ENCODE peak calls at places on chromosomes 3 and 15, in seven cellular contexts. Z, A, E, F, Y, B and H are unnamed samples.

GRCh38 chr3:107987036-107987557 is 103.7 kb downstream of the CD47 start:
- DNase-seq in Z (peak; percentile 84), A (peak; percentile 89), E (peak; percentile 68), F (no peak), Y (peak; percentile 35), B (peak; percentile 87), H (no peak)

GRCh38 chr15:39301589-39301999 is 279.3 kb upstream of the THBS1 start:
- DNase-seq in Z (no peak), A (peak; percentile 16), E (no peak), F (no peak), Y (no peak), B (no peak), H (no peak)

GRCh38 chr3:144362126-144362525 is 390.5 kb downstream of the DIPK2A start:
- DNase-seq in Z (no peak), A (no peak), E (no peak), F (no peak), Y (no peak), B (no peak), H (no peak)

GRCh38 chr3:154040283-154040682 is 80.9 kb upstream of the ARHGEF26 start:
- DNase-seq in Z (no peak), A (no peak), E (no peak), F (no peak), Y (no peak), B (no peak), H (no peak)

GRCh38 chr3:46297658-46298423 is 55.6 kb downstream of the CCR3 start:
- DNase-seq in Z (no peak), A (no peak), E (no peak), F (no peak), Y (peak; percentile 43), B (no peak), H (no peak)

GRCh38 chr3:41836360-41837134 is 125.4 kb downstream of the ULK4 start:
- DNase-seq in Z (no peak), A (no peak), E (no peak), F (no peak), Y (no peak), B (no peak), H (no peak)

GRCh38 chr15:91278956-91279355 is 178.9 kb downstream of the SV2B start:
- DNase-seq in Z (no peak), A (no peak), E (no peak), F (no peak), Y (no peak), B (no peak), H (no peak)

GRCh38 chr15:67253517-67254237 is 784 bp downstream of the AAGAB start:
- DNase-seq in Z (no peak), A (no peak), E (no peak), F (peak; percentile 43), Y (no peak), B (no peak), H (no peak)

GRCh38 chr3:114498779-114499370 is 205.0 kb downstream of the TIGIT start:
- DNase-seq in Z (no peak), A (no peak), E (no peak), F (peak; percentile 51), Y (no peak), B (no peak), H (no peak)

GRCh38 chr3:32882603-32883025 is 64.8 kb downstream of the TRIM71 start:
- DNase-seq in Z (no peak), A (no peak), E (no peak), F (no peak), Y (no peak), B (no peak), H (no peak)

GRCh38 chr3:39577541-39577940 is 110.1 kb downstream of the MOBP start:
- DNase-seq in Z (no peak), A (no peak), E (no peak), F (no peak), Y (no peak), B (no peak), H (no peak)

GRCh38 chr3:138640537-138640936 is 32.0 kb downstream of the FAIM start:
- DNase-seq in Z (no peak), A (no peak), E (no peak), F (no peak), Y (no peak), B (no peak), H (no peak)

GRCh38 chr15:42375941-42376340 is 16.6 kb downstream of the CAPN3 start:
- DNase-seq in Z (no peak), A (no peak), E (no peak), F (no peak), Y (no peak), B (no peak), H (no peak)

GRCh38 chr3:128280466-128281455 is 127.5 kb downstream of the EEFSEC start:
- DNase-seq in Z (no peak), A (no peak), E (no peak), F (no peak), Y (no peak), B (no peak), H (no peak)

GRCh38 chr3:12653772-12654171 is 10.1 kb downstream of the RAF1 start:
- DNase-seq in Z (no peak), A (no peak), E (no peak), F (no peak), Y (no peak), B (no peak), H (no peak)

GRCh38 chr3:169278667-169279066 is 384.8 kb downstream of the MECOM start:
- DNase-seq in Z (no peak), A (no peak), E (no peak), F (no peak), Y (no peak), B (no peak), H (no peak)

GRCh38 chr15:91142097-91142744 is 42.2 kb downstream of the SV2B start:
- DNase-seq in Z (no peak), A (no peak), E (no peak), F (peak; percentile 22), Y (no peak), B (no peak), H (peak; percentile 20)

GRCh38 chr3:120350431-120350941 is 1.3 kb upstream of the LRRC58 start:
- DNase-seq in Z (peak; percentile 30), A (peak; percentile 20), E (peak; percentile 66), F (peak; percentile 33), Y (no peak), B (no peak), H (no peak)

GRCh38 chr3:115512565-115513410 is 110.5 kb upstream of the GAP43 start:
- DNase-seq in Z (no peak), A (no peak), E (peak; percentile 26), F (peak; percentile 13), Y (no peak), B (no peak), H (no peak)

GRCh38 chr3:71083726-71084131 is 499.8 kb downstream of the FOXP1 start:
- DNase-seq in Z (no peak), A (no peak), E (no peak), F (no peak), Y (no peak), B (no peak), H (no peak)

GRCh38 chr3:50660386-50660785 is 14.3 kb upstream of the DOCK3 start:
- DNase-seq in Z (no peak), A (peak; percentile 3), E (no peak), F (no peak), Y (no peak), B (no peak), H (no peak)

GRCh38 chr3:50662408-50662807 is 12.3 kb upstream of the DOCK3 start:
- DNase-seq in Z (no peak), A (no peak), E (no peak), F (no peak), Y (no peak), B (no peak), H (no peak)

GRCh38 chr3:50658831-50659230 is 15.9 kb upstream of the DOCK3 start:
- DNase-seq in Z (no peak), A (no peak), E (no peak), F (no peak), Y (no peak), B (no peak), H (no peak)

GRCh38 chr3:50658416-50658815 is 16.3 kb upstream of the DOCK3 start:
- DNase-seq in Z (no peak), A (no peak), E (no peak), F (no peak), Y (no peak), B (no peak), H (no peak)

GRCh38 chr3:50661321-50661837 is 13.3 kb upstream of the DOCK3 start:
- DNase-seq in Z (no peak), A (no peak), E (no peak), F (no peak), Y (no peak), B (no peak), H (no peak)
- TF ChIP-seq POLR2A in Z (no peak), A (no peak), E (no peak), F (no peak), Y (no peak), B (no peak), H (no peak)

DNA sequence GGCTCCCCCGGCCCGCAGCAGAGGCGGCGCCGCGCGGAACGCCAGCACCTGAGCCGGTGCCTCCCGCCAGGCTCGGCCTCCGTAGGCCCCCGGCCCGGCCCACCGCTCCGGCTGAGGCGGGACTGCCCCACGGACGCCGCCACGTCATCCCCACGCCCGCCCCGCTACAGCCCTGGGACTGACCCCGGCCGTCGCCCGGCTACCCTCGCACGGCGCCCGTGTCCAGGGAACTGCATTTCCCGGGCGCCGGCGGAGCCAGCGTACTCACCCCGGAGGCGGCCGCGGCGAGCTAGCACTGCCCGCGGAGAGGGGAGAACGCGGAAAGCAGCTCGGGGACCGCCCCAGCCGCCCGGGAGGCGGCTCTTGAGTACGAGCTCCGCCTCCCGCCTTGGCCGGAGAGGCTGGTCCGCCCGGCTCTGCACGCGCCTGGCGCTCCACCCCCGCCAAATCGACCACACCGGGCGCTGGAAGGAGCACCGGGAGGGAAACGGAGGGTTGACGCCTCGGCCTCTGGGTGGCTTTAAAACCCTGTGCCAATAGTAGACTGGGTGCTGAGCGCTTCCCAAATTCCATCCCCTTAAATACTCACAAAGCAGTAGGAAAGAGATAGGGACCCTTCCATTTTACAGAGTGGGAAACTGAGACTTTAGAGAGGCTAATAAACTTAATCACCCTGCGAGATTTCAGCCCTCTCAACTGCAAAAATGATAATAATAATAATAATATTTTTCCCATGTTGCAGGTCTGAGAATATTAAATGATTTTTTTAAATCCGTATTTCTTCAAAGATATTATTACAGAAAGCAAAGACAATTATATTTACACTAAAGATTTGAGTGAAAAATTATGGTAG is at the start of gene B4GALT4:
- DNase-seq in Z (peak; percentile 87), A (peak; percentile 84), E (peak; percentile 93), F (peak; percentile 67), Y (peak; percentile 85), B (peak; percentile 90), H (peak; percentile 75)
- TF ChIP-seq POLR2A in Z (peak; percentile 82), A (peak; percentile 89), E (peak; percentile 96), F (peak; percentile 80), Y (peak; percentile 95), B (peak; percentile 85), H (peak; percentile 72)

GRCh38 chr3:31312400-31312799 is 220.3 kb upstream of the STT3B start:
- DNase-seq in Z (no peak), A (no peak), E (no peak), F (no peak), Y (no peak), B (no peak), H (no peak)
- TF ChIP-seq POLR2A in Z (no peak), A (no peak), E (no peak), F (no peak), Y (no peak), B (no peak), H (no peak)

DNA sequence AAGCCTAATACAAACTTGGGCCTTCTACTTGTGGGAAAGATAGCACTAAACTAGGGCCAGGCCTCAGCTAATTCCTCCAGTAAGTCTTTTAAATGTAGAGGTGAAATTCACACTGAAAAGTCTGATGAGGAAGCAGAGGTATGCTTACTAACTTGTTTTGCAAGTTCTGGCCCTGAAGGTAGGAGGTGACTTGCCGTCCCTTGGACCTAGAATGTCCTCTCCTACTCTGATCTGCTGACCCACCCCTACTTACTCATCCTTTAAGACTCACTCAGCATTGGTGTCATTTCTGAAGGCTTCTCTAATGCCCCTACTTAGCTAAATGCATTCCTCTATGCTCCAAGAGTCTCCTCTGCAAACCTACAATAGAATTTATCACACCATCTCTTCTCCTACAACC is 19.4 kb downstream of the RIOX2 start:
- DNase-seq in Z (no peak), A (no peak), E (no peak), F (no peak), Y (no peak), B (no peak), H (no peak)
- TF ChIP-seq POLR2A in Z (no peak), A (no peak), E (no peak), F (no peak), Y (no peak), B (no peak), H (no peak)